ENCODE peak calls at places on chromosomes 2 and 18, in eight cellular contexts. I is T follicular helper cell; Y is fibroblast of lung; H is CD8-positive, alpha-beta memory T cell; B is neural crest cell; J is HuH-7.5; U is stimulated activated CD4-positive, alpha-beta T cell treated with anti-CD3 and anti-CD28 coated beads, Interleukin-12 subunit alpha, Interleukin-12 subunit beta, amount 100 ng/mL, for 4 hours; R is GM13976. V is an unnamed sample.

GRCh38 chr2:222180619-222181018 is 118.2 kb downstream of the PAX3 start:
- DNase-seq in I (no peak), Y (peak; percentile 48), H (no peak), B (no peak), J (no peak), U (no peak), R (no peak), V (no peak)

GRCh38 chr2:26330114-26330581 is 15.8 kb upstream of the SELENOI start:
- DNase-seq in I (peak; percentile 71), Y (peak; percentile 77), H (peak; percentile 68), B (peak; percentile 80), J (peak; percentile 47), U (peak; percentile 79), R (peak; percentile 78), V (peak; percentile 84)

GRCh38 chr18:49848115-49848514 is 34.8 kb upstream of the ACAA2 start:
- DNase-seq in I (no peak), Y (no peak), H (no peak), B (no peak), J (no peak), U (no peak), R (no peak), V (no peak)

GRCh38 chr2:159051656-159052055 is 83.2 kb downstream of the TANC1 start:
- DNase-seq in I (no peak), Y (no peak), H (no peak), B (no peak), J (no peak), U (no peak), R (no peak), V (no peak)

GRCh38 chr18:48902023-48902855 is 48.5 kb downstream of the SMAD7 start:
- DNase-seq in I (no peak), Y (peak; percentile 97), H (no peak), B (no peak), J (peak; percentile 79), U (no peak), R (no peak), V (no peak)

GRCh38 chr2:63497561-63497960 is 90.7 kb downstream of the WDPCP start:
- DNase-seq in I (no peak), Y (no peak), H (no peak), B (no peak), J (no peak), U (no peak), R (no peak), V (no peak)

GRCh38 chr18:3448845-3449701 is 899 bp upstream of the TGIF1 start:
- DNase-seq in I (peak; percentile 72), Y (peak; percentile 81), H (peak; percentile 76), B (peak; percentile 63), J (peak; percentile 62), U (peak; percentile 66), R (peak; percentile 83), V (peak; percentile 90)

GRCh38 chr18:70640336-70640887 is 351.6 kb downstream of the SOCS6 start:
- DNase-seq in I (no peak), Y (no peak), H (no peak), B (no peak), J (no peak), U (no peak), R (no peak), V (no peak)

GRCh38 chr2:237309011-237309410 is 105.0 kb downstream of the COL6A3 start:
- DNase-seq in I (no peak), Y (peak; percentile 45), H (no peak), B (no peak), J (no peak), U (no peak), R (no peak), V (no peak)

GRCh38 chr2:69764286-69765058 is 22.5 kb downstream of the ANXA4 start:
- DNase-seq in I (no peak), Y (peak; percentile 59), H (no peak), B (no peak), J (no peak), U (no peak), R (no peak), V (no peak)

GRCh38 chr2:225735844-225736243 is 336.3 kb downstream of the NYAP2 start:
- DNase-seq in I (no peak), Y (peak; percentile 91), H (no peak), B (no peak), J (no peak), U (no peak), R (no peak), V (no peak)

GRCh38 chr2:64858541-64859031 is 130.6 kb upstream of the SLC1A4 start:
- DNase-seq in I (no peak), Y (peak; percentile 24), H (no peak), B (no peak), J (no peak), U (no peak), R (no peak), V (no peak)

GRCh38 chr2:3505771-3506170 is 13.6 kb downstream of the ADI1 start:
- DNase-seq in I (no peak), Y (no peak), H (no peak), B (no peak), J (no peak), U (no peak), R (no peak), V (no peak)

GRCh38 chr2:238761802-238762373 is 86.0 kb upstream of the TWIST2 start:
- DNase-seq in I (no peak), Y (peak; percentile 42), H (no peak), B (no peak), J (peak; percentile 35), U (no peak), R (no peak), V (no peak)

GRCh38 chr2:55862269-55862668 is 61.3 kb downstream of the EFEMP1 start:
- DNase-seq in I (no peak), Y (peak; percentile 96), H (no peak), B (no peak), J (no peak), U (no peak), R (no peak), V (peak; percentile 28)

GRCh38 chr2:223055836-223056235 is 3.8 kb downstream of the KCNE4 start:
- DNase-seq in I (no peak), Y (peak; percentile 79), H (no peak), B (no peak), J (no peak), U (no peak), R (no peak), V (no peak)

GRCh38 chr2:227872676-227873075 is 1.2 kb downstream of the DAW1 start:
- DNase-seq in I (no peak), Y (no peak), H (no peak), B (no peak), J (no peak), U (no peak), R (no peak), V (no peak)

GRCh38 chr2:229784791-229785190 is 70.4 kb upstream of the DNER start:
- DNase-seq in I (no peak), Y (peak; percentile 31), H (no peak), B (no peak), J (no peak), U (no peak), R (no peak), V (no peak)

GRCh38 chr18:3492166-3492565 is 42.2 kb downstream of the TGIF1 start:
- DNase-seq in I (no peak), Y (no peak), H (no peak), B (no peak), J (no peak), U (no peak), R (no peak), V (no peak)

GRCh38 chr2:72892506-72893173 is 5.4 kb downstream of the SPR start:
- DNase-seq in I (no peak), Y (peak; percentile 54), H (peak; percentile 34), B (peak; percentile 56), J (peak; percentile 56), U (peak; percentile 56), R (peak; percentile 83), V (peak; percentile 76)

GRCh38 chr18:76259012-76259568 is 236.0 kb downstream of the ZNF516 start:
- DNase-seq in I (no peak), Y (no peak), H (no peak), B (no peak), J (no peak), U (no peak), R (no peak), V (no peak)

GRCh38 chr2:225002039-225002655 is 40.1 kb downstream of the DOCK10 start:
- DNase-seq in I (peak; percentile 49), Y (peak; percentile 64), H (peak; percentile 50), B (peak; percentile 52), J (no peak), U (peak; percentile 39), R (peak; percentile 44), V (peak; percentile 87)

GRCh38 chr18:31241900-31242409 is 76.0 kb upstream of the DSG1 start:
- DNase-seq in I (no peak), Y (peak; percentile 58), H (no peak), B (peak; percentile 65), J (peak; percentile 5), U (no peak), R (no peak), V (peak; percentile 20)

GRCh38 chr2:170013802-170014551 is 164.0 kb upstream of the MYO3B start:
- DNase-seq in I (no peak), Y (peak; percentile 35), H (no peak), B (no peak), J (peak; percentile 12), U (no peak), R (no peak), V (no peak)

GRCh38 chr2:2332381-2332780 is 1.3 kb upstream of the MYT1L start:
- DNase-seq in I (no peak), Y (no peak), H (no peak), B (no peak), J (no peak), U (no peak), R (no peak), V (no peak)

GRCh38 chr2:1972428-1972827 is 228.1 kb upstream of the PXDN start:
- DNase-seq in I (no peak), Y (peak; percentile 75), H (no peak), B (no peak), J (no peak), U (no peak), R (no peak), V (no peak)